ENCODE peak calls at places on chromosome 4, in six cellular contexts. One of them, this sample, is unnamed.

GRCh38 chr4:41213563-41214157 is 682 bp downstream of the APBB2 start:
- DNase-seq in fibroblast of mammary gland: no peak
- DNase-seq in heart left ventricle: no peak
- DNase-seq in SJSA1: no peak
- DNase-seq in posterior vena cava: no peak
- DNase-seq in Peyer's patch: no peak
- DNase-seq in this sample: peak

GRCh38 chr4:139872274-139872673 is 206.7 kb downstream of the MGST2 start:
- DNase-seq in fibroblast of mammary gland: peak
- DNase-seq in heart left ventricle: no peak
- DNase-seq in SJSA1: peak
- DNase-seq in posterior vena cava: no peak
- DNase-seq in Peyer's patch: no peak
- DNase-seq in this sample: no peak

GRCh38 chr4:122691988-122692387 is 40.5 kb upstream of the BBS12 start:
- DNase-seq in fibroblast of mammary gland: no peak
- DNase-seq in heart left ventricle: no peak
- DNase-seq in SJSA1: no peak
- DNase-seq in posterior vena cava: no peak
- DNase-seq in Peyer's patch: no peak
- DNase-seq in this sample: no peak

GRCh38 chr4:107624024-107624423 is 96.0 kb downstream of the PAPSS1 start:
- DNase-seq in fibroblast of mammary gland: no peak
- DNase-seq in heart left ventricle: no peak
- DNase-seq in SJSA1: no peak
- DNase-seq in posterior vena cava: no peak
- DNase-seq in Peyer's patch: no peak
- DNase-seq in this sample: no peak

GRCh38 chr4:184282251-184282713 is 64.6 kb upstream of the ENPP6 start:
- DNase-seq in fibroblast of mammary gland: no peak
- DNase-seq in heart left ventricle: no peak
- DNase-seq in SJSA1: no peak
- DNase-seq in posterior vena cava: no peak
- DNase-seq in Peyer's patch: peak
- DNase-seq in this sample: no peak

GRCh38 chr4:48223633-48224295 is 45.9 kb downstream of the TEC start:
- DNase-seq in fibroblast of mammary gland: peak
- DNase-seq in heart left ventricle: no peak
- DNase-seq in SJSA1: no peak
- DNase-seq in posterior vena cava: no peak
- DNase-seq in Peyer's patch: no peak
- DNase-seq in this sample: no peak

GRCh38 chr4:72111863-72112262 is 80.1 kb downstream of the NPFFR2 start:
- DNase-seq in fibroblast of mammary gland: no peak
- DNase-seq in heart left ventricle: no peak
- DNase-seq in SJSA1: no peak
- DNase-seq in posterior vena cava: no peak
- DNase-seq in Peyer's patch: no peak
- DNase-seq in this sample: no peak

GRCh38 chr4:1205641-1206298 is 33.4 kb upstream of the SPON2 start:
- DNase-seq in fibroblast of mammary gland: no peak
- DNase-seq in heart left ventricle: peak
- DNase-seq in SJSA1: peak
- DNase-seq in posterior vena cava: peak
- DNase-seq in Peyer's patch: peak
- DNase-seq in this sample: peak

GRCh38 chr4:55742655-55743191 is 76.9 kb upstream of the EXOC1L start:
- DNase-seq in fibroblast of mammary gland: peak
- DNase-seq in heart left ventricle: no peak
- DNase-seq in SJSA1: no peak
- DNase-seq in posterior vena cava: no peak
- DNase-seq in Peyer's patch: no peak
- DNase-seq in this sample: no peak

GRCh38 chr4:8159522-8160232 is 1.1 kb upstream of the ABLIM2 start:
- DNase-seq in fibroblast of mammary gland: no peak
- DNase-seq in heart left ventricle: peak
- DNase-seq in SJSA1: no peak
- DNase-seq in posterior vena cava: no peak
- DNase-seq in Peyer's patch: no peak
- DNase-seq in this sample: peak

GRCh38 chr4:147984065-147984777 is 252.3 kb downstream of the ARHGAP10 start:
- DNase-seq in fibroblast of mammary gland: peak
- DNase-seq in heart left ventricle: peak
- DNase-seq in SJSA1: peak
- DNase-seq in posterior vena cava: no peak
- DNase-seq in Peyer's patch: no peak
- DNase-seq in this sample: no peak

GRCh38 chr4:26372525-26373172 is 51.8 kb downstream of the RBPJ start:
- DNase-seq in fibroblast of mammary gland: peak
- DNase-seq in heart left ventricle: no peak
- DNase-seq in SJSA1: no peak
- DNase-seq in posterior vena cava: no peak
- DNase-seq in Peyer's patch: peak
- DNase-seq in this sample: no peak

GRCh38 chr4:8110071-8110986 is 48.3 kb downstream of the ABLIM2 start:
- DNase-seq in fibroblast of mammary gland: no peak
- DNase-seq in heart left ventricle: no peak
- DNase-seq in SJSA1: no peak
- DNase-seq in posterior vena cava: no peak
- DNase-seq in Peyer's patch: no peak
- DNase-seq in this sample: no peak

GRCh38 chr4:20299515-20299914 is 47.8 kb downstream of the SLIT2 start:
- DNase-seq in fibroblast of mammary gland: peak
- DNase-seq in heart left ventricle: no peak
- DNase-seq in SJSA1: no peak
- DNase-seq in posterior vena cava: no peak
- DNase-seq in Peyer's patch: no peak
- DNase-seq in this sample: no peak

GRCh38 chr4:10201356-10202223 is 85.0 kb upstream of the WDR1 start:
- DNase-seq in fibroblast of mammary gland: no peak
- DNase-seq in heart left ventricle: no peak
- DNase-seq in SJSA1: no peak
- DNase-seq in posterior vena cava: no peak
- DNase-seq in Peyer's patch: no peak
- DNase-seq in this sample: no peak

GRCh38 chr4:153704522-153704921 is 20.4 kb downstream of the TLR2 start:
- DNase-seq in fibroblast of mammary gland: no peak
- DNase-seq in heart left ventricle: no peak
- DNase-seq in SJSA1: no peak
- DNase-seq in posterior vena cava: no peak
- DNase-seq in Peyer's patch: no peak
- DNase-seq in this sample: no peak

This sample was measured in Right ventricle myocardium superior.